ENCODE peak calls at places on chromosomes 12 and 14, in nine cellular contexts. M, A, Z, S, P, T, R, D and H are unnamed samples. For H3K9me3, the result is how much of the 10 kb centered on the place peaks cover.

GRCh38 chr12:12428047-12428446 is 71.2 kb downstream of the BORCS5 start:
- DNase-seq in M (no peak), A (no peak), Z (no peak), S (no peak), P (no peak), T (no peak), R (no peak), D (no peak), H (no peak)

GRCh38 chr12:31928246-31929139 is 30.7 kb upstream of the RESF1 start:
- DNase-seq in M (no peak), A (peak), Z (no peak), S (no peak), P (no peak), T (no peak), R (no peak), D (peak), H (no peak)

GRCh38 chr14:44914849-44915248 is 46.9 kb downstream of the KLHL28 start:
- DNase-seq in M (peak), A (no peak), Z (peak), S (no peak), P (peak), T (no peak), R (no peak), D (no peak), H (no peak)

GRCh38 chr12:12979731-12980259 is 20.3 kb downstream of the HEBP1 start:
- DNase-seq in M (peak), A (no peak), Z (peak), S (no peak), P (no peak), T (no peak), R (no peak), D (no peak), H (no peak)

GRCh38 chr12:94180558-94181296 is 32.4 kb downstream of the PLXNC1 start:
- DNase-seq in M (peak), A (no peak), Z (no peak), S (no peak), P (peak), T (no peak), R (no peak), D (no peak), H (no peak)

GRCh38 chr12:50085615-50085928 is 430 bp downstream of the SMARCD1 start:
- DNase-seq in M (no peak), A (no peak), Z (no peak), S (no peak), P (no peak), T (no peak), R (peak), D (no peak), H (no peak)

GRCh38 chr14:61564623-61565091 is 130.7 kb upstream of the HIF1A start:
- DNase-seq in M (peak), A (no peak), Z (no peak), S (no peak), P (peak), T (no peak), R (no peak), D (no peak), H (no peak)

GRCh38 chr12:124678421-124678893 is 111.0 kb upstream of the NCOR2 start:
- DNase-seq in M (no peak), A (no peak), Z (no peak), S (no peak), P (no peak), T (no peak), R (peak), D (no peak), H (no peak)

GRCh38 chr12:50083301-50083700 is 1.8 kb upstream of the SMARCD1 start:
- DNase-seq in M (no peak), A (no peak), Z (no peak), S (no peak), P (no peak), T (no peak), R (no peak), D (no peak), H (no peak)

GRCh38 chr12:124201248-124201647 is 93.6 kb upstream of the RFLNA start:
- DNase-seq in M (no peak), A (no peak), Z (no peak), S (no peak), P (no peak), T (no peak), R (no peak), D (no peak), H (no peak)

GRCh38 chr14:22375321-22375930 is 213.6 kb downstream of the DAD1 start:
- DNase-seq in M (peak), A (no peak), Z (peak), S (no peak), P (peak), T (no peak), R (no peak), D (no peak), H (no peak)

GRCh38 chr14:21734457-21735074 is 60.9 kb upstream of the OR4E1 start:
- DNase-seq in M (peak), A (peak), Z (peak), S (peak), P (peak), T (no peak), R (no peak), D (no peak), H (no peak)

GRCh38 chr12:102119674-102120563 is at the start of the genes NUP37 and PARPBP:
- DNase-seq in M (peak), A (peak), Z (peak), S (peak), P (peak), T (peak), R (peak), D (peak), H (peak)

GRCh38 chr12:70609739-70610491 is 27.3 kb downstream of the PTPRB start:
- DNase-seq in M (peak), A (no peak), Z (peak), S (no peak), P (no peak), T (peak), R (peak), D (peak), H (no peak)

GRCh38 chr12:14557966-14558365 is 9.7 kb downstream of the PLBD1 start:
- DNase-seq in M (no peak), A (no peak), Z (no peak), S (no peak), P (no peak), T (no peak), R (no peak), D (no peak), H (no peak)

GRCh38 chr14:61625171-61625570 is 70.1 kb upstream of the HIF1A start:
- DNase-seq in M (peak), A (no peak), Z (no peak), S (no peak), P (peak), T (no peak), R (no peak), D (no peak), H (no peak)

GRCh38 chr12:57011438-57012424 is 4.6 kb downstream of the TAC3 start:
- DNase-seq in M (no peak), A (peak), Z (no peak), S (no peak), P (no peak), T (peak), R (no peak), D (no peak), H (no peak)

GRCh38 chr12:56029666-56030293 is 8.9 kb downstream of the IKZF4 start:
- DNase-seq in M (peak), A (peak), Z (peak), S (peak), P (peak), T (no peak), R (no peak), D (peak), H (no peak)

GRCh38 chr14:74425525-74426201 is 347 bp downstream of the SYNDIG1L start:
- DNase-seq in M (peak), A (peak), Z (peak), S (peak), P (no peak), T (no peak), R (peak), D (peak), H (peak)

GRCh38 chr12:19158909-19159308 is 29.4 kb downstream of the PLEKHA5 start:
- DNase-seq in M (peak), A (no peak), Z (no peak), S (no peak), P (no peak), T (no peak), R (no peak), D (no peak), H (no peak)

GRCh38 chr12:45216297-45216982 is 545 bp downstream of the ANO6 start:
- DNase-seq in M (peak), A (peak), Z (peak), S (peak), P (peak), T (peak), R (peak), D (peak), H (peak)

GRCh38 chr12:43776498-43776897 is 17.7 kb downstream of the IRAK4 start:
- DNase-seq in M (peak), A (peak), Z (peak), S (no peak), P (peak), T (no peak), R (no peak), D (no peak), H (no peak)

GRCh38 chr12:122992386-122992785 is 11.9 kb downstream of the ARL6IP4 start:
- DNase-seq in M (no peak), A (no peak), Z (peak), S (no peak), P (no peak), T (no peak), R (peak), D (no peak), H (no peak)

GRCh38 chr12:38160318-38161122 is 156.1 kb upstream of the ALG10B start:
- DNase-seq in M (no peak), A (no peak), Z (no peak), S (no peak), P (no peak), T (no peak), R (no peak), D (no peak), H (no peak)

GRCh38 chr12:38163442-38163801 is 153.2 kb upstream of the ALG10B start:
- DNase-seq in M (no peak), A (no peak), Z (no peak), S (no peak), P (no peak), T (no peak), R (peak), D (no peak), H (no peak)

GRCh38 chr12:38161123-38162000 is 155.2 kb upstream of the ALG10B start:
- DNase-seq in M (no peak), A (no peak), Z (no peak), S (no peak), P (no peak), T (no peak), R (no peak), D (no peak), H (no peak)

GRCh38 chr12:38162013-38162412 is 154.6 kb upstream of the ALG10B start:
- DNase-seq in M (no peak), A (no peak), Z (no peak), S (no peak), P (no peak), T (no peak), R (no peak), D (no peak), H (no peak)

DNA sequence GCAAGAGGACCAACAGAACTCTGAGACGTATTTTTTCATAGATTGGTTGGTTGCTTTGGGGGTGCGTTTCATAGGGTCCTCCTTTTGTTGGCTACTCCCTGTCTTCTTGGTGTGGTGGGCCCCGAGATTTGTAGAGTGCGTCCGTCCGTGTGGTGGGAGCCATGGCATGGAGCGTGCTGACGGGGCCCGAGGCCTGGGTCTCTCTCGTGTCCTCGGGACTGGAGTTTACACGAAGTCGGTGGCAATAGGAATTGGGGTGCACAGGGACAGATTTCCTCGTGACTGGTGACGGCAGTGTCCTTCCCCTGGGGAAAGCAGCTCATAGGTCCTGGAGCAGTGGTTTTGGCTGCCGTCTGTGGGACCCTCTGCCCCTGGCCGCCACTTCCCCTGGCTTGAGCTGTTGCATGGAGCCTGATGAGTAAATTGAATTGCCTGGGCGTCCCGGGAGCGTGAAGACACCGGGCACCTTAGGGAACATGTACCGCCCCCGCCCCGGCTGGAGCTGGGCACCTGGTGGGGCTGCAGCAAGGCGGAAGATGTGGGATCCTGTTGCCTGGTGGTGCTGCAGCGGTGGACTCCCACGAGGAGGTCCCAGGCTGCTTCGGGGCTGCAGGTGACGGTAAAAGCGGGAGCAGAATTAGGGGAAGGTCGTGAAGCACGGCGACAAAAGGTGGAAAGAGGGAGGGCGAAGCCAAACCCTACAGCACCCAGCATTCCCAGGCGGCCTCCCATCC is 153.7 kb upstream of the ALG10B start:
- DNase-seq in M (no peak), A (no peak), Z (no peak), S (no peak), P (no peak), T (no peak), R (no peak), D (no peak), H (no peak)
- H3K9me3 ChIP-seq in M (under half), A (under half), Z (under half), S (under half), P (under half), T (under half), R (under half), D (under half), H (under half)

DNA sequence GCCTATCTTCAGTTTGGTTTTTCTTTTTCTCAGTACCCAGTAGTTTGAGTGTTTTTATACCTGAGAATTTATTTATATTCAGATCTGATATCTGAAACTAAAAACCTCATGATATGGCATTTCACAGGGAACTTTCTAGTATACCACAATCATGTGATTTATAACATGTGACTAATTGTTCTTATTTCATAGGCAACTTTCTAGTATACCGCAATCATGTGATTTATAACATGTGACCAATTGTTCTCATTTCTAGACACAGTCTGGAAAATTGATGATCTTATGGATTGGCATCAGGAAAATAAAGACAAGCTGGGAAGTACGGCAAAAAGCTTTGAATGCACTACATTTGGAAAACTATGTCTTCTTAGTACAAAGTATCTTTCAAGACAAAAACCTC is 20.6 kb downstream of the ZNF268 start:
- DNase-seq in M (no peak), A (no peak), Z (no peak), S (no peak), P (no peak), T (no peak), R (no peak), D (no peak), H (no peak)
- H3K9me3 ChIP-seq in M (under half), A (half or more), Z (half or more), S (half or more), P (half or more), T (half or more), R (half or more), D (half or more), H (half or more)

GRCh38 chr12:34339922-34340321 is 317.6 kb downstream of the ALG10 start:
- DNase-seq in M (no peak), A (no peak), Z (no peak), S (no peak), P (no peak), T (no peak), R (no peak), D (no peak), H (no peak)
- H3K9me3 ChIP-seq in M (under half), A (under half), Z (under half), S (under half), P (under half), T (under half), R (under half), D (under half), H (under half)

GRCh38 chr14:106807493-106807892 is 1281.1 kb downstream of the TMEM121 start:
- DNase-seq in M (no peak), A (no peak), Z (no peak), S (no peak), P (no peak), T (no peak), R (no peak), D (no peak), H (no peak)

GRCh38 chr14:106809615-106810014 is 1283.2 kb downstream of the TMEM121 start:
- DNase-seq in M (no peak), A (no peak), Z (no peak), S (no peak), P (no peak), T (no peak), R (no peak), D (no peak), H (no peak)

GRCh38 chr14:106811167-106811566 is 1284.8 kb downstream of the TMEM121 start:
- DNase-seq in M (no peak), A (no peak), Z (no peak), S (no peak), P (no peak), T (no peak), R (no peak), D (no peak), H (no peak)

GRCh38 chr14:106808458-106808857 is 1282.1 kb downstream of the TMEM121 start:
- DNase-seq in M (no peak), A (no peak), Z (no peak), S (no peak), P (no peak), T (no peak), R (no peak), D (no peak), H (no peak)

GRCh38 chr14:106808907-106809306 is 1282.5 kb downstream of the TMEM121 start:
- DNase-seq in M (no peak), A (no peak), Z (no peak), S (no peak), P (no peak), T (no peak), R (no peak), D (no peak), H (no peak)
- H3K9me3 ChIP-seq in M (under half), A (under half), Z (under half), S (under half), P (under half), T (under half), R (under half), D (under half), H (under half)

GRCh38 chr12:133105620-133106019 is 24.5 kb downstream of the ZNF891 start:
- DNase-seq in M (no peak), A (no peak), Z (no peak), S (no peak), P (no peak), T (no peak), R (no peak), D (no peak), H (no peak)
- H3K9me3 ChIP-seq in M (under half), A (half or more), Z (half or more), S (half or more), P (half or more), T (half or more), R (half or more), D (half or more), H (half or more)

GRCh38 chr14:70448633-70449032 is 3.3 kb upstream of the ADAM21 start:
- DNase-seq in M (no peak), A (no peak), Z (no peak), S (no peak), P (peak), T (no peak), R (no peak), D (no peak), H (no peak)

GRCh38 chr14:70436867-70437266 is 15.1 kb upstream of the ADAM21 start:
- DNase-seq in M (no peak), A (no peak), Z (no peak), S (no peak), P (no peak), T (no peak), R (no peak), D (no peak), H (no peak)

GRCh38 chr14:70441641-70442040 is 10.3 kb upstream of the ADAM21 start:
- DNase-seq in M (no peak), A (no peak), Z (no peak), S (no peak), P (no peak), T (no peak), R (no peak), D (no peak), H (no peak)

DNA sequence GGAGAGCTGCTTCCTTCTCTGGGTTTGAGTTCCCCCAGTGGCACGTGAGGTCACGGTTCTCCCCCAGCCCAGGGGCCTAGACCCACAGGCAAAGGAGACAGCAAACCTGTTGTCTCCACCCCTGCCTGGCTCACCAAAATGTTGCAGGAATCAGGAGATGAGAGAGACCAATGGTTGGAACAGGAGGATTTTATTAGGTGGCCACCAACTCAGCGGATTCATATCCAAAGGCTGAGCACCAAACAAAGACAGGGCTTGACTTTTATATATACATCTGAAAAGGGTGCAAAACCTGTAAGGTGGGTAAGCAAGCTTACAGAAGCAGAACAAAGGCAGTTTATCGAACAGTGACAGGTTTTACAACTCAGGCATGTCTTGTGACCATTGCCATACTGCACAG is 9.2 kb upstream of the ADAM21 start:
- DNase-seq in M (no peak), A (no peak), Z (no peak), S (no peak), P (no peak), T (no peak), R (no peak), D (no peak), H (no peak)
- H3K9me3 ChIP-seq in M (under half), A (under half), Z (under half), S (under half), P (under half), T (under half), R (under half), D (under half), H (under half)

GRCh38 chr14:93520053-93520607 is 89.4 kb downstream of the UNC79 start:
- DNase-seq in M (no peak), A (no peak), Z (no peak), S (no peak), P (no peak), T (no peak), R (no peak), D (no peak), H (no peak)
- H3K9me3 ChIP-seq in M (under half), A (under half), Z (under half), S (under half), P (under half), T (under half), R (under half), D (under half), H (under half)

GRCh38 chr12:65194949-65195348 is 25.6 kb downstream of the LEMD3 start:
- DNase-seq in M (no peak), A (no peak), Z (no peak), S (no peak), P (no peak), T (no peak), R (no peak), D (no peak), H (no peak)
- H3K9me3 ChIP-seq in M (under half), A (under half), Z (under half), S (under half), P (under half), T (under half), R (under half), D (under half), H (under half)

DNA sequence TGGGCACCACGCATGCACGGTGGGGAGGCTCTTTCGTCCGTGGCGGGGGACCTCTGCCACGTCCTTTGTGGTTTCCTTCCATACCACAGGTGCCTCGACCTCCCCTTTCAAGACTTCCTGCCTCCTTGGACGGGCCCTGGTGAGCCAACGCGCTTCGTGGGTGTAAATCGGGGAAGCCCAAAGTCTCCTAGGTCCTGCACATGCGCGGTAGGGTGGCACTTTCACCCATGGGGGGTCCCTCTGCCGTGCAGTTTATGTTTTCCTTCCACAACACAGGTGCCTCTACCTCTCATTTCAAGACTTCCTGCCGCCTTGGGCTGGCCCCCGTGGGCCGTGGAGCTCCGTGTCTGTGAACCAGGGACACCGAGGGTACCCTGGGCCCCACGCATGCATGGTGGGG is 349.7 kb downstream of the ALG10 start:
- DNase-seq in M (no peak), A (no peak), Z (no peak), S (no peak), P (no peak), T (no peak), R (no peak), D (no peak), H (no peak)
- H3K9me3 ChIP-seq in M (under half), A (under half), Z (under half), S (under half), P (under half), T (under half), R (under half), D (under half), H (under half)

GRCh38 chr14:106422066-106422465 is 895.7 kb downstream of the TMEM121 start:
- DNase-seq in M (no peak), A (no peak), Z (no peak), S (no peak), P (no peak), T (no peak), R (no peak), D (no peak), H (no peak)
- H3K9me3 ChIP-seq in M (under half), A (under half), Z (under half), S (under half), P (under half), T (under half), R (under half), D (under half), H (under half)